ENCODE peak calls at places on chromosomes 3 and 15, in eight cellular contexts. Q, T, E, X, Y, H, C and U are unnamed samples.

GRCh38 chr15:72153269-72153668 is 35.1 kb downstream of the SENP8 start:
- DNase-seq in T (no peak), H (no peak), Q (no peak), C (no peak), Y (no peak), X (peak), E (no peak), U (no peak)

GRCh38 chr15:66692808-66693596 is 9.0 kb upstream of the SMAD6 start:
- DNase-seq in T (no peak), C (no peak), X (no peak), Q (no peak), E (no peak), Y (no peak), H (no peak), U (no peak)

GRCh38 chr3:182970811-182971418 is 9.4 kb downstream of the DCUN1D1 start:
- DNase-seq in C (peak), E (no peak), Q (no peak), H (no peak), Y (no peak), X (no peak), T (no peak), U (no peak)

GRCh38 chr15:45777781-45778180 is 143.0 kb downstream of the SQOR start:
- DNase-seq in Q (no peak), E (no peak), X (no peak), Y (no peak), T (no peak), C (no peak), H (no peak), U (no peak)

GRCh38 chr3:56795097-56795806 is 6.5 kb downstream of the ARHGEF3 start:
- DNase-seq in Y (no peak), E (no peak), Q (no peak), X (peak), C (peak), T (no peak), H (no peak), U (no peak)

GRCh38 chr15:27869697-27870281 is 229.3 kb downstream of the OCA2 start:
- DNase-seq in Q (no peak), X (no peak), T (no peak), Y (no peak), E (no peak), C (no peak), H (no peak), U (no peak)

GRCh38 chr15:44726136-44726535 is 10.2 kb upstream of the TRIM69 start:
- DNase-seq in C (no peak), H (no peak), Q (no peak), Y (no peak), E (no peak), X (no peak), T (no peak), U (no peak)

GRCh38 chr3:49422379-49423248 is at the start of gene AMT:
- DNase-seq in E (peak), C (no peak), Q (peak), X (peak), H (peak), T (peak), Y (no peak), U (no peak)

GRCh38 chr3:150610785-150611184 is 7.7 kb downstream of the SELENOT start:
- DNase-seq in Q (no peak), Y (no peak), T (no peak), E (no peak), X (no peak), C (no peak), H (no peak), U (no peak)

GRCh38 chr3:146883292-146883691 is 278.1 kb upstream of the PLSCR5 start:
- DNase-seq in C (no peak), E (no peak), H (no peak), T (no peak), Q (no peak), Y (no peak), X (no peak), U (no peak)

GRCh38 chr3:50648297-50648696 is 26.4 kb upstream of the DOCK3 start:
- DNase-seq in T (peak), H (peak), E (no peak), C (no peak), Q (peak), X (peak), Y (no peak), U (no peak)

GRCh38 chr3:160130950-160131349 is 94.3 kb upstream of the C3orf80 start:
- DNase-seq in H (no peak), T (no peak), C (no peak), E (no peak), Q (no peak), Y (no peak), X (peak), U (no peak)

GRCh38 chr15:50128266-50128665 is 9.2 kb upstream of the ATP8B4 start:
- DNase-seq in C (no peak), Q (peak), X (no peak), H (no peak), T (peak), E (no peak), Y (peak), U (peak)

GRCh38 chr3:46368569-46368968 is 2.2 kb upstream of the CCR5 start:
- DNase-seq in Y (peak), H (no peak), E (no peak), Q (peak), T (peak), X (no peak), C (peak), U (peak)

GRCh38 chr3:61381745-61382392 is 130.6 kb upstream of the FHIT start:
- DNase-seq in Y (peak), C (peak), X (peak), T (no peak), E (no peak), H (no peak), Q (no peak), U (no peak)

GRCh38 chr3:175869398-175869797 is 1010.3 kb downstream of the NAALADL2 start:
- DNase-seq in Q (no peak), Y (no peak), H (no peak), C (no peak), X (no peak), E (no peak), T (no peak), U (no peak)

GRCh38 chr3:178140491-178140890 is 395.7 kb upstream of the KCNMB2 start:
- DNase-seq in Q (no peak), Y (no peak), E (no peak), T (no peak), X (peak), H (no peak), C (peak), U (no peak)

GRCh38 chr3:64351713-64352595 is 126.7 kb upstream of the PRICKLE2 start:
- DNase-seq in Q (no peak), X (peak), E (no peak), H (no peak), Y (no peak), C (no peak), T (no peak), U (no peak)

GRCh38 chr3:119207512-119207875 is 33.2 kb downstream of the B4GALT4 start:
- DNase-seq in Q (no peak), X (no peak), C (no peak), H (no peak), Y (no peak), T (no peak), E (no peak), U (no peak)

GRCh38 chr3:172279974-172280373 is 168.3 kb downstream of the GHSR start:
- DNase-seq in E (no peak), Y (no peak), T (no peak), Q (no peak), C (no peak), H (no peak), X (no peak), U (no peak)

GRCh38 chr15:30913761-30914160 is 10.0 kb downstream of the FAN1 start:
- DNase-seq in Y (no peak), H (no peak), X (no peak), Q (no peak), E (no peak), C (no peak), T (no peak), U (no peak)

GRCh38 chr15:62344806-62345539 is 179.9 kb upstream of the C2CD4B start:
- DNase-seq in T (peak), X (peak), Q (peak), Y (peak), E (peak), H (peak), C (peak), U (no peak)

GRCh38 chr15:84659904-84660781 is 2.1 kb upstream of the NMB start:
- DNase-seq in T (no peak), Q (no peak), X (no peak), C (no peak), Y (no peak), H (no peak), E (no peak), U (no peak)

GRCh38 chr3:110815008-110815583 is 256.5 kb upstream of the NECTIN3 start:
- DNase-seq in X (peak), E (no peak), Q (no peak), C (peak), Y (no peak), T (no peak), H (no peak), U (no peak)

GRCh38 chr3:35929158-35929557 is 289.8 kb downstream of the ARPP21 start:
- DNase-seq in Y (no peak), T (no peak), C (peak), H (no peak), E (no peak), X (peak), Q (no peak), U (no peak)
- TF ChIP-seq CTCF in Y (no peak), T (no peak), C (no peak), H (no peak), E (no peak), X (no peak), Q (no peak), U (no peak)

GRCh38 chr3:33729993-33730392 is 11.9 kb upstream of the CLASP2 start:
- DNase-seq in X (no peak), T (no peak), Y (no peak), E (no peak), C (no peak), H (no peak), Q (no peak), U (no peak)

GRCh38 chr3:33737146-33737545 is 19.1 kb upstream of the CLASP2 start:
- DNase-seq in C (no peak), Y (no peak), X (no peak), H (no peak), Q (no peak), T (no peak), E (no peak), U (no peak)

DNA sequence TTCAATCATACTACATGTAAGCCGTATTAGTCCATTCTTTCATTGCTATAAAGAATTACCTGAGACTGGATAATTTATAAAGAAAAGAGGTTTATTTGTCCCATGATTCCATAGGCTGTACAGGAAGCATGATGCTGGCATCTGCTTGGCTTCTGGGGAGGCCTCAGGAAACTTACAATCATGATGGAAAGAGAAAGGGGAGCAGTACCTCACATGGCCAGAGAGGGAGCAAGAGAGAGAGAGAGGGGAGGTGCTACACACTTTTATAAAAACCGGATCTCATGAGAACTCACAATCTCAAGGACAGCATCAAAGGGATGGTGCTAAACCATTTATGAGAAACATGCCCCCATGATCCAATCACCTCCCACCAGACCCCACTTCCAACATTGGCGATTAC is 14.3 kb upstream of the CLASP2 start:
- DNase-seq in E (no peak), Y (no peak), Q (no peak), T (no peak), C (peak), X (no peak), H (no peak), U (no peak)
- TF ChIP-seq CTCF in E (peak), Y (no peak), Q (peak), T (no peak), C (peak), X (no peak), H (peak), U (peak)

GRCh38 chr3:167837430-167837829 is 101.9 kb downstream of the SERPINI1 start:
- DNase-seq in Q (no peak), H (no peak), C (peak), E (no peak), X (no peak), T (no peak), Y (no peak), U (no peak)
- TF ChIP-seq CTCF in Q (no peak), H (peak), C (peak), E (no peak), X (peak), T (no peak), Y (no peak), U (peak)

DNA sequence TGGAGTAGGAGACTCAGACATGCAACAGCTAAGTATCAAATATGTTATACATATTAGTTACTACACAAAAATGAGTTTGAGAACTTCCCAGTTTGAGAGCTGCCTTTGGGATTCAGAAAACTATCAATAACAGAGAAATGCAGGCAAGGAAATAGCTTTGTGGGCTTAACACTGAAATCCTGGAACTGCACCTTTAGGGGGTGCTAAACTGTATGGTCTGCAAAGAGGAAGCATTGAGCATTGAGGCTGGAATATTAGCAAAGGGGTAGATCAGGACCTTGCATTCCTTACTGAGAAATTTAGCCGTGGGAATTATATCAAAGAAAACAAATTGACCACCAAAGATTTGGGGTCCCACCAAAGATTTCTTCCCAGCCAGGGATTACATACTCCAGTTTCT is 580.0 kb downstream of the ZNF385D start:
- DNase-seq in H (peak), Y (no peak), Q (peak), T (no peak), C (peak), E (no peak), X (no peak), U (no peak)
- TF ChIP-seq CTCF in H (peak), Y (peak), Q (peak), T (peak), C (peak), E (peak), X (no peak), U (no peak)

DNA sequence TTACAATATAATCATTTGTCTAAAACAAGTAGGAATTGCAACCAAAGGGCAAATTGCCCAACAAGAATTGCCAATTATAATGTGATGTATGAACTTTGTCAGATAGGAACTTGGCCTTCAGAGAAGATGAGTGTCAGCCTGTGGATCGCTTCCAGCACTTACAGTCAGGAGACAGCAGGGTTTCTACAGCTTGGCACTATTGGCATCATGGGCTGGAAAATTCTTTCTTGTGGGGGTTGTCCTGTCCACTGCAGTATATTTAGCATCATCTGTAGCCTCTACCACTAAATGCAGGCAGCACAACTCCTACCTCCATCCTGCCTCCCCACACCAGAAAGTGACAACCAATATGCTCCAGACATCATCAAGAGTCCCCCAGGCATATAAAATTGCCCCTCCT is 48.2 kb upstream of the CRBN start:
- DNase-seq in H (no peak), E (no peak), X (no peak), T (no peak), Q (no peak), C (no peak), Y (no peak), U (no peak)
- TF ChIP-seq CTCF in H (no peak), E (no peak), X (no peak), T (no peak), Q (no peak), C (no peak), Y (no peak), U (no peak)

DNA sequence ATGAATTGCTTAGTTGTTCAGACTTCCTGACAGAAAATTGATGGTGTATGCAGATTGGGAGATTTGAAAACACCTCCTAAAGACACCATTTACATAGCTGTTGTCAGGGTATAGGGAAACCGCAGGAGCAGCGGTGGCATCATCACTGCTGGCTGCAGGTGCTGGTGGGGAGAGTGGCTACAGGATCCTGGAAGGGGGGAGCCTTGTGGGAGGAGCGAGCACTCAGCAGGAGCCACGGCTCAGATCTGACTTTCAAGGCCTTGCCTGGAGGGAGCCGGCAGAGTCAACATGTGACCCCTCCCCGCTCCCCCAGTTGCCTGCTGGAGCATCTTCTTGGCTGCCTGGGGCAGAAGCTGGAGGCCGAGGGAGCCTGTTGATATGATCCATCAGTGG is 26.1 kb downstream of the EDEM1 start:
- DNase-seq in E (no peak), C (no peak), Q (peak), T (peak), H (no peak), Y (no peak), X (no peak), U (no peak)
- TF ChIP-seq CTCF in E (no peak), C (no peak), Q (no peak), T (no peak), H (no peak), Y (no peak), X (no peak), U (no peak)

GRCh38 chr3:24646790-24647189 is 152.1 kb upstream of the THRB start:
- DNase-seq in T (no peak), C (peak), H (no peak), Y (no peak), Q (no peak), X (no peak), E (no peak), U (no peak)
- TF ChIP-seq CTCF in T (no peak), C (no peak), H (no peak), Y (no peak), Q (no peak), X (no peak), E (no peak), U (no peak)

DNA sequence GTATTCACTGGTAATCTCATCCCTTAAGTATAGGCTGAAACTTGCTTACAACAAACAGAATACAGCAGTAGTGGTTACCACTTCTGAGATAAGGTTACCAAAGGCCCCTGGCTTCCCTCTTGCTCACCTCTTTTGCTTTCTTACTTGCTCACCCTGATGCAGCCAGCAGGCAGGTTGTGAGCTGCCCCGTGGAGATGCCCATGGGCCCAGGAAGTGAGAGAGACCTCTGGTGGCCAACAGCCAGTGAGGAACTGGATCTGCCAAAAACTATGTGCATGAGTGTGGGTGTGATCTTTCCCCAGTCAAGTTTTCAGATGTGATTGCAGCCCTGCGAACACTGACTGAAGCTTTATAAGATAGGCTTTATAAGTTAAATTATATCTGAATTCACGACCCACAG is 48.7 kb downstream of the NMNAT3 start:
- DNase-seq in Y (peak), Q (peak), E (no peak), C (peak), X (peak), H (no peak), T (peak), U (no peak)
- TF ChIP-seq CTCF in Y (peak), Q (peak), E (peak), C (peak), X (peak), H (peak), T (no peak), U (peak)

DNA sequence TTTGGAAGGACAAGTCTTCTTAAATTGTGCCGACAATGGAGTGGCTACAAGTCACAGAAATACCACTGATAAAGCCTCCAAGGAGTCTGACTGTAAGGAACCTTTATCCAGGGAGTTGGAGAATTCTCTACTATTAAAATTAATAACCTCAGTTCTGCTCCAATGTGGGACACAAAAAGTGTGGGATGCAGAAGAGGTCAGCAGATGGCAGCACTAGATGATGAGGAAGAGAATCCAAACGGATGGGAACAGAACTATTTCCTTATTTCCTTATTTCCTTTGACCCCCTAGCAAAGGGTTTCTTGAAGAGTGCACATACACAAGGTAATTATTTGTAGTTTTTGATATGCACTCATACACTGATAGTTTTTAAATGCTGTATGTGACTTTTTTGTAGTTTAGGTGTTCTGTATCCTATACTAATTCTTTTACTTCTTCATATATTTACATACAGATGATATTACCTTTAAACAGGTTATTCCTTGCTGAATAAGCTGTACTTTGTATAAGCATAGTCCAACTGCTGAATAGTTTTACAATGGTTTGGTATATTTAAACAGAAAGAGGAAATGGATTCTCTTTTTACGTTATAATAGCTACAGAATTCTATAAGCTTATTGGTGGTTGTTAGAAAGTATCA is 25.6 kb upstream of the NLGN1 start:
- DNase-seq in Y (no peak), T (no peak), C (peak), Q (peak), H (peak), E (no peak), X (peak), U (no peak)
- TF ChIP-seq CTCF in Y (peak), T (peak), C (peak), Q (peak), H (peak), E (peak), X (peak), U (peak)

GRCh38 chr3:38110314-38111050 is 26.4 kb downstream of the ACAA1 start:
- DNase-seq in Y (no peak), H (no peak), T (no peak), Q (no peak), C (no peak), X (no peak), E (no peak), U (no peak)

GRCh38 chr3:38105525-38105924 is 31.4 kb downstream of the ACAA1 start:
- DNase-seq in E (no peak), H (no peak), T (no peak), X (no peak), C (no peak), Q (no peak), Y (no peak), U (no peak)

GRCh38 chr3:38108649-38109579 is 28.0 kb downstream of the ACAA1 start:
- DNase-seq in Q (peak), Y (no peak), C (no peak), T (no peak), E (no peak), H (no peak), X (no peak), U (no peak)

GRCh38 chr3:38109580-38110313 is 27.2 kb downstream of the ACAA1 start:
- DNase-seq in X (no peak), Q (peak), H (no peak), E (no peak), T (no peak), Y (no peak), C (no peak), U (no peak)

GRCh38 chr3:38107911-38108648 is 28.8 kb downstream of the ACAA1 start:
- DNase-seq in H (no peak), T (no peak), Q (peak), Y (no peak), C (no peak), X (no peak), E (no peak), U (no peak)
- TF ChIP-seq CTCF in H (no peak), T (no peak), Q (no peak), Y (no peak), C (no peak), X (no peak), E (no peak), U (no peak)